ENCODE peak calls at places on chromosomes 1 and 21, in ten cellular contexts. Y is lower leg skin, I is fibroblast of lung, A is sigmoid colon, E is body of pancreas, R is RWPE1, P is WTC11, M is neural crest cell, H is BE2C, T is astrocyte of the spinal cord. V is an unnamed sample.

GRCh38 chr21:27079807-27080206 is 112.9 kb upstream of the ADAMTS5 start:
- DNase-seq in Y (no peak), I (no peak), A (no peak), E (no peak), R (no peak), P (no peak), M (no peak), H (no peak), T (no peak), V (no peak)

GRCh38 chr1:67060811-67061218 is 6.9 kb upstream of the SLC35D1 start:
- DNase-seq in Y (peak; percentile 24), I (peak; percentile 99), A (no peak), E (no peak), R (peak; percentile 87), P (no peak), M (no peak), H (no peak), T (peak; percentile 96), V (no peak)

GRCh38 chr1:99590578-99591209 is 55.2 kb upstream of the PALMD start:
- DNase-seq in Y (no peak), I (peak; percentile 98), A (no peak), E (peak; percentile 22), R (peak; percentile 10), P (no peak), M (no peak), H (peak; percentile 21), T (peak; percentile 97), V (no peak)

GRCh38 chr1:33502726-33503125 is 30.3 kb downstream of the ZSCAN20 start:
- DNase-seq in Y (no peak), I (peak; percentile 46), A (no peak), E (no peak), R (peak; percentile 16), P (no peak), M (no peak), H (no peak), T (peak; percentile 54), V (no peak)

GRCh38 chr21:38804617-38805281 is 980 bp upstream of the ETS2 start:
- DNase-seq in Y (no peak), I (peak; percentile 69), A (peak; percentile 92), E (peak; percentile 81), R (no peak), P (peak; percentile 63), M (peak; percentile 59), H (peak; percentile 74), T (peak; percentile 61), V (peak; percentile 56)

GRCh38 chr1:108878678-108879077 is 1.9 kb downstream of the GPSM2 start:
- DNase-seq in Y (no peak), I (no peak), A (no peak), E (no peak), R (no peak), P (no peak), M (no peak), H (no peak), T (no peak), V (no peak)

GRCh38 chr1:216815239-216815955 is 92.2 kb upstream of the ESRRG start:
- DNase-seq in Y (peak; percentile 16), I (peak; percentile 53), A (no peak), E (peak; percentile 9), R (no peak), P (no peak), M (no peak), H (no peak), T (peak; percentile 34), V (no peak)

GRCh38 chr1:221709854-221710253 is 32.0 kb downstream of the DUSP10 start:
- DNase-seq in Y (no peak), I (no peak), A (no peak), E (no peak), R (no peak), P (no peak), M (no peak), H (no peak), T (no peak), V (no peak)

GRCh38 chr21:37368536-37369279 is 2.1 kb downstream of the DYRK1A start:
- DNase-seq in Y (no peak), I (peak; percentile 53), A (no peak), E (no peak), R (peak; percentile 36), P (no peak), M (no peak), H (no peak), T (no peak), V (no peak)

GRCh38 chr1:237492359-237492758 is 398.4 kb downstream of the ZP4 start:
- DNase-seq in Y (no peak), I (no peak), A (no peak), E (no peak), R (no peak), P (peak; percentile 32), M (no peak), H (no peak), T (no peak), V (no peak)

GRCh38 chr1:59333626-59334277 is 36.9 kb downstream of the FGGY start:
- DNase-seq in Y (no peak), I (no peak), A (no peak), E (no peak), R (no peak), P (no peak), M (no peak), H (no peak), T (no peak), V (no peak)

GRCh38 chr1:52364235-52364839 is 1.7 kb downstream of the CC2D1B start:
- DNase-seq in Y (no peak), I (no peak), A (no peak), E (peak; percentile 19), R (no peak), P (no peak), M (no peak), H (no peak), T (no peak), V (no peak)

GRCh38 chr21:34243562-34243961 is 120.2 kb upstream of the KCNE2 start:
- DNase-seq in Y (no peak), I (peak; percentile 1), A (no peak), E (peak; percentile 44), R (peak; percentile 26), P (peak; percentile 50), M (no peak), H (peak; percentile 29), T (peak; percentile 15), V (no peak)

GRCh38 chr21:19767546-19767945 is 1230.7 kb upstream of the NCAM2 start:
- DNase-seq in Y (no peak), I (no peak), A (no peak), E (no peak), R (no peak), P (no peak), M (no peak), H (no peak), T (no peak), V (no peak)
- TF ChIP-seq CTCF in Y (no peak), I (no peak), A (no peak), E (no peak), R (no peak), P (no peak), M (no peak), H (no peak), T (no peak), V (no peak)

DNA sequence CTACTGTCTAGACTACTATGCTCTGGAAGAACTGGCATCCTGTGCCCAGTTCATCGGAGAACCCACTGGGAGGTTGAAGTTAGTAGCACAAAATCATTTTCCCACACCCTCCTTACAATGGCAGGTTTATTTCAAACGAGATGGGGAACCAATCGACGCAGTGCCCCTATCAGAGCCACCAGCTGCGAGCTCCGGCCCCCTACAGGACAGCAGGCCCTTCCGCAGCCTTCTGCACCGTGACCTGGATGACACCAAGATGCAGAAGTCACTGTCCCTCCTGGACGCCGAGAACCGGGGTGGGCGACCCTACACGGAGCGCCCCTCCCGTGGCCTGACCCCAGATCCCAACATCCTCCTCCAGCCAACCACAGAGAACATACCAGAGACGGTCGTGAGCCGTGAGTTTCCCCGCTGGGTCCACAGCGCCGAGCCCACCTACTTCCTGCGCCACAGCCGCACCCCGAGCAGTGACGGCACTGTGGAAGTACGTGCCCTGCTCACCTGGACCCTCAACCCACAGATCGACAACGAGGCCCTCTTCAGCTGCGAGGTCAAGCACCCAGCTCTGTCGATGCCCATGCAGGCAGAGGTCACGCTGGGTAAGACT is 115.5 kb upstream of the KLHDC7A start:
- DNase-seq in Y (no peak), I (no peak), A (no peak), E (no peak), R (no peak), P (no peak), M (no peak), H (no peak), T (no peak), V (no peak)
- TF ChIP-seq CTCF in Y (no peak), I (no peak), A (no peak), E (no peak), R (no peak), P (no peak), M (no peak), H (no peak), T (no peak), V (no peak)

DNA sequence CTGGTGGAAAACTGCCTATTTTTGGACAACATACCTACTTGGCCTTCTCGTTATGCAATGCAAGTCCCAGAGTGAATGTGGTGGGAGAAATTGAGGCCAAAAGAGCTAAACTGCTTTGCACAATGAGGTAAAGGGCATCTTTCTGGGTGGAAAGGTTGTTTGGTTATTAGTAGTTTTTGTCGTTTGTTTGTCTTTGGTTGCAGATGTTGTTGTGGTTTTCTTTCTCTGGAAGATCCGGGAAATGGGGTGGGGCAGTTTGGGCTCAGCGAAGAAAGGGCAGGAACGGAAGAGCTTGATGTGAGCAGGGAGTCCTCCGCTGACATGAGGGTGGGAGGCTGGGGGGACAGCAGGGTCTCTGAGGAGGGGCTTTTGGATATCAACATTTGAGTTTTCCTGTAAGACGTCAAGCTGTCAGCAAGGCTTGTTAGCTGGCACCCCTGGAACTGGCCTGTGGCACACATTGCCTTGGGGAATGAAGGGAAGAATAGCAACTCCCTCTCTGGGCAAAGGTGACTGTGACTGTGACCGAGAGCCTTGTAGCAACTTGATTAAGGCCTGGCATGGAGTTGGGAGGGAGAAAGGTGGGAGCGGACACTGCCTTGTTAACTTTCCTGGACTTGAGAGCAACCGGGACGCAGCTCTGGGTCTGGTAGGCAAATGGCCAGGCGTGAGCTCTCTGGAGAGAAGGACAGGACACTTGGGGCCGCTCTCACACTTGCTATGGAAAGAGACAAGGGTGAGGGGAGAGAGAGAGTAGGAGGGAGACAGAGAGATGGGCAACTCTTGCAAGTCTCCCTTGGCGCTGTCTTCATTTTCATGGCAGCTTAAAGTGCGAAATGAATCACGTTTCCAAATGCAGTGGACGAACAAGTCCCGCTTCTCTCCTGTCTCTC is 15.4 kb upstream of the OPRD1 start:
- DNase-seq in Y (no peak), I (no peak), A (no peak), E (no peak), R (no peak), P (peak; percentile 39), M (no peak), H (peak; percentile 41), T (no peak), V (no peak)
- TF ChIP-seq CTCF in Y (no peak), I (no peak), A (no peak), E (no peak), R (no peak), P (no peak), M (no peak), H (peak; percentile 45), T (no peak), V (no peak)

GRCh38 chr21:45102391-45102932 is 28.1 kb downstream of the ADARB1 start:
- DNase-seq in Y (no peak), I (peak; percentile 35), A (no peak), E (no peak), R (peak; percentile 76), P (no peak), M (no peak), H (no peak), T (no peak), V (no peak)
- TF ChIP-seq CTCF in Y (no peak), I (no peak), A (peak; percentile 26), E (peak; percentile 38), R (peak; percentile 67), P (no peak), M (peak; percentile 27), H (no peak), T (no peak), V (peak; percentile 23)

V was measured in GM13976.